ENCODE peak calls at places on chromosomes 7 and 10, in seven cellular contexts. L, M, H, C, Q, P and D are unnamed samples.

GRCh38 chr10:103712898-103713498 is 142.4 kb downstream of the SH3PXD2A start:
- DNase-seq in L (peak; percentile 82), M (peak; percentile 89), H (peak; percentile 86), C (peak; percentile 76), Q (peak; percentile 59), P (peak; percentile 65), D (peak; percentile 86)

GRCh38 chr10:128036746-128037542 is 89.3 kb downstream of the MKI67 start:
- DNase-seq in L (no peak), M (no peak), H (no peak), C (peak; percentile 55), Q (no peak), P (no peak), D (no peak)

GRCh38 chr7:99142727-99143521 is 984 bp downstream of the SMURF1 start:
- DNase-seq in L (peak; percentile 97), M (peak; percentile 92), H (peak; percentile 94), C (peak; percentile 92), Q (peak; percentile 79), P (peak; percentile 83), D (peak; percentile 92)

GRCh38 chr10:92847185-92847864 is 995 bp upstream of the EXOC6 start:
- DNase-seq in L (no peak), M (peak; percentile 80), H (no peak), C (peak; percentile 35), Q (no peak), P (no peak), D (no peak)

GRCh38 chr7:104196161-104196560 is 11.7 kb downstream of the ORC5 start:
- DNase-seq in L (no peak), M (no peak), H (no peak), C (peak; percentile 60), Q (no peak), P (no peak), D (no peak)

GRCh38 chr10:43854042-43854441 is 205.4 kb upstream of the ZNF32 start:
- DNase-seq in L (no peak), M (no peak), H (no peak), C (peak; percentile 61), Q (no peak), P (no peak), D (no peak)

GRCh38 chr10:59265140-59265539 is 88.7 kb downstream of the PHYHIPL start:
- DNase-seq in L (no peak), M (peak; percentile 13), H (no peak), C (no peak), Q (no peak), P (no peak), D (no peak)

GRCh38 chr7:14483663-14484062 is 418.9 kb downstream of the DGKB start:
- DNase-seq in L (no peak), M (no peak), H (no peak), C (no peak), Q (no peak), P (no peak), D (no peak)

GRCh38 chr10:74103560-74104248 is 46.9 kb downstream of the AP3M1 start:
- DNase-seq in L (no peak), M (peak; percentile 58), H (no peak), C (peak; percentile 38), Q (no peak), P (no peak), D (no peak)

GRCh38 chr7:74012842-74013249 is 15.1 kb upstream of the ELN start:
- DNase-seq in L (no peak), M (no peak), H (no peak), C (no peak), Q (no peak), P (no peak), D (no peak)

GRCh38 chr7:99380032-99380822 is 5.7 kb downstream of the ARPC1B start:
- DNase-seq in L (no peak), M (peak; percentile 99), H (no peak), C (peak; percentile 88), Q (no peak), P (peak; percentile 48), D (no peak)

GRCh38 chr7:106488465-106488864 is 172.5 kb downstream of the CCDC71L start:
- DNase-seq in L (no peak), M (no peak), H (no peak), C (no peak), Q (no peak), P (no peak), D (no peak)